ENCODE peak calls at places on chromosomes 5 and 9, in ten cellular contexts. K, Q, V, A, U, S, W, T, D and J are unnamed samples.

GRCh38 chr9:73667749-73668148 is 516.1 kb downstream of the ANXA1 start:
- DNase-seq in K (peak; percentile 33), D (peak; percentile 15), U (no peak), T (no peak), W (no peak), A (no peak), V (no peak), S (no peak), Q (no peak), J (no peak)

GRCh38 chr9:30243467-30243866 is 2141.0 kb upstream of the ACO1 start:
- DNase-seq in Q (no peak), A (no peak), U (no peak), W (no peak), S (no peak), K (no peak), D (no peak), T (no peak), V (no peak), J (no peak)

GRCh38 chr5:142849880-142850279 is 79.7 kb downstream of the ARHGAP26 start:
- DNase-seq in A (no peak), T (no peak), W (no peak), K (no peak), S (no peak), U (no peak), D (no peak), Q (no peak), V (no peak), J (no peak)

GRCh38 chr5:167158588-167158987 is 1132.9 kb upstream of the WWC1 start:
- DNase-seq in D (no peak), V (no peak), Q (no peak), K (no peak), T (no peak), U (no peak), S (no peak), W (no peak), A (no peak), J (no peak)

GRCh38 chr9:37029304-37029775 is 4.7 kb downstream of the PAX5 start:
- DNase-seq in V (no peak), Q (no peak), T (no peak), U (no peak), S (no peak), A (no peak), K (no peak), W (no peak), D (peak; percentile 16), J (no peak)

GRCh38 chr9:96500696-96501660 is 51.0 kb downstream of the HABP4 start:
- DNase-seq in A (no peak), Q (no peak), U (no peak), W (no peak), T (peak; percentile 29), V (no peak), K (no peak), D (no peak), S (peak; percentile 14), J (no peak)

GRCh38 chr5:35230043-35230611 is at the start of gene PRLR:
- DNase-seq in U (peak; percentile 76), D (peak; percentile 70), V (peak; percentile 65), W (no peak), S (peak; percentile 60), T (peak; percentile 74), K (peak; percentile 12), Q (peak; percentile 60), A (no peak), J (peak; percentile 20)

GRCh38 chr9:36268007-36268427 is 9.8 kb upstream of the GNE start:
- DNase-seq in Q (peak; percentile 22), D (no peak), U (no peak), W (no peak), K (no peak), T (no peak), S (no peak), V (no peak), A (no peak), J (no peak)

GRCh38 chr9:129930743-129931142 is 95.5 kb downstream of the USP20 start:
- DNase-seq in D (peak; percentile 10), A (no peak), W (no peak), U (no peak), S (no peak), K (no peak), T (no peak), Q (no peak), V (no peak), J (no peak)

GRCh38 chr9:131500377-131500776 is 2.3 kb upstream of the POMT1 start:
- DNase-seq in Q (no peak), U (no peak), T (no peak), D (no peak), K (no peak), S (no peak), V (no peak), A (no peak), W (peak; percentile 58), J (no peak)

GRCh38 chr5:172525633-172526360 is 71.5 kb upstream of the SH3PXD2B start:
- DNase-seq in W (no peak), S (no peak), V (no peak), U (no peak), A (no peak), Q (no peak), T (no peak), D (no peak), K (no peak), J (no peak)

GRCh38 chr9:86500667-86501435 is 146.6 kb upstream of the TUT7 start:
- DNase-seq in S (no peak), D (no peak), W (no peak), T (no peak), Q (peak; percentile 89), V (no peak), U (no peak), A (no peak), K (peak; percentile 13), J (no peak)

GRCh38 chr5:147321569-147321968 is 86.7 kb downstream of the STK32A start:
- DNase-seq in W (no peak), T (no peak), A (no peak), K (no peak), U (no peak), S (no peak), Q (no peak), D (no peak), V (no peak), J (no peak)

GRCh38 chr5:133819977-133820471 is 148.4 kb downstream of the C5orf15 start:
- DNase-seq in K (no peak), U (no peak), Q (no peak), V (no peak), W (no peak), A (no peak), S (no peak), T (peak; percentile 46), D (no peak), J (no peak)

GRCh38 chr5:72096602-72097205 is 10.6 kb upstream of the MAP1B start:
- DNase-seq in U (no peak), W (no peak), D (no peak), T (no peak), A (no peak), V (no peak), K (no peak), S (no peak), Q (no peak), J (no peak)

GRCh38 chr9:37656936-37657335 is 6.2 kb downstream of the FRMPD1 start:
- DNase-seq in W (no peak), A (no peak), U (no peak), S (no peak), K (no peak), T (no peak), D (no peak), V (no peak), Q (no peak), J (no peak)

GRCh38 chr5:43065384-43066230 is 25.5 kb upstream of the ANXA2R start:
- DNase-seq in K (peak; percentile 64), W (peak; percentile 55), T (peak; percentile 79), D (peak; percentile 60), U (peak; percentile 87), Q (peak; percentile 81), S (peak; percentile 69), A (no peak), V (peak; percentile 71), J (peak; percentile 79)

GRCh38 chr9:132984202-132985062 is 5.9 kb downstream of the GFI1B start:
- DNase-seq in A (no peak), W (no peak), V (no peak), Q (no peak), D (no peak), S (no peak), K (no peak), U (no peak), T (no peak), J (no peak)

GRCh38 chr5:118126159-118126558 is 862.2 kb downstream of the DTWD2 start:
- DNase-seq in D (no peak), A (no peak), W (no peak), K (no peak), U (no peak), T (no peak), V (no peak), S (no peak), Q (no peak), J (no peak)

DNA sequence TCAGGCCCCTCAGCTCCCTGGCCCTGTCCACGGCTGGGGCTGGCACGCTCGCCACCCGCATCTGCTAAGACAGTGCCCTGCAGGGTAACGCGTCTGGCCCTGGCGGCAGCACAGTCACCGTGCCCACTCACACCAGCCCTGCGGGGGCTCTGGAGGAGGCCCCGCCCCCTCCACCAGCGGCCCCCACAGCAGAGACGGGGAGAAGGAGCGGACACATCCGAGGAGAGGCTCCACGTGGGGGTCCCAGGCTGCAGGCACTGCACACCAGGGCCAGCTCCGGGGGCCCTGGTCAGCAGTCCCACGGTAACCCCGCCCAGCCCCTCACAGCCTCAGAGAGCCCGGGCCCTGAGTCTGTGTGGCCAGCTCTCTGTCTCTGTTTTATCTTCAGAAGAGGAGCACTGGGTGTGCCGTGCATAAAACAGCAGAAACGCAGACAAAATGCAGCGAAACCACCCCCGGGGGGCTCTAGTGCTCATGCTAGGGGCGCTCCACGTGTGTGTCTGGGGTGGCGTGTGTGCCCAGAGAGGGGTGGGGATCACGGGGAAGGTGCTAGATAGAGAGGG is 47.5 kb upstream of the NRARP start:
- DNase-seq in W (no peak), K (no peak), U (no peak), S (no peak), V (no peak), Q (no peak), D (no peak), A (no peak), T (no peak), J (no peak)
- H3K4me1 ChIP-seq in W (no peaks in the 10 kb centered on the region), K (no peaks in the 10 kb centered on the region), U (no peaks in the 10 kb centered on the region), S (no peaks in the 10 kb centered on the region), V (no peaks in the 10 kb centered on the region), Q (no peaks in the 10 kb centered on the region), D (no peaks in the 10 kb centered on the region), A (no peaks in the 10 kb centered on the region), T (no peaks in the 10 kb centered on the region), J (peaks cover 4% of the 10 kb centered on the region)

GRCh38 chr5:103607346-103607745 is 44.8 kb upstream of the NUDT12 start:
- DNase-seq in S (no peak), V (no peak), K (no peak), T (no peak), D (no peak), A (no peak), W (no peak), U (no peak), Q (no peak), J (no peak)
- H3K4me3 ChIP-seq in S (no peak overlapping the region), V (no peak overlapping the region), K (no peak overlapping the region), T (no peak overlapping the region), D (no peak overlapping the region), A (no peak overlapping the region), W (no peak overlapping the region), U (no peak overlapping the region), Q (no peak overlapping the region), J (no peak overlapping the region)

GRCh38 chr5:98106116-98107088 is 667.1 kb upstream of the RGMB start:
- DNase-seq in A (no peak), Q (no peak), S (no peak), U (no peak), V (no peak), D (no peak), T (no peak), K (no peak), W (no peak), J (no peak)
- H3K4me1 ChIP-seq in A (no peaks in the 10 kb centered on the region), Q (no peaks in the 10 kb centered on the region), S (no peaks in the 10 kb centered on the region), U (no peaks in the 10 kb centered on the region), V (no peaks in the 10 kb centered on the region), D (no peaks in the 10 kb centered on the region), T (no peaks in the 10 kb centered on the region), K (no peaks in the 10 kb centered on the region), W (no peaks in the 10 kb centered on the region), J (no peaks in the 10 kb centered on the region)

GRCh38 chr5:169663537-169663936 is 26.5 kb downstream of the DOCK2 start:
- DNase-seq in Q (no peak), U (no peak), A (no peak), V (no peak), W (no peak), D (no peak), S (no peak), K (no peak), T (no peak), J (no peak)
- H3K4me3 ChIP-seq in Q (no peak overlapping the region), U (no peak overlapping the region), A (no peak overlapping the region), V (no peak overlapping the region), W (no peak overlapping the region), D (no peak overlapping the region), S (no peak overlapping the region), K (no peak overlapping the region), T (no peak overlapping the region), J (no peak overlapping the region)